ENCODE peak calls at places on chromosomes 3 and 15, in five cellular contexts. K, V, C, J and P are unnamed samples.

GRCh38 chr15:83734487-83734886 is 80.6 kb downstream of the ADAMTSL3 start:
- DNase-seq in K (no peak), V (no peak), C (no peak), J (no peak), P (no peak)

GRCh38 chr3:134827213-134827612 is 32.2 kb downstream of the EPHB1 start:
- DNase-seq in K (no peak), V (no peak), C (no peak), J (no peak), P (no peak)

GRCh38 chr3:17424137-17424536 is 318.3 kb downstream of the TBC1D5 start:
- DNase-seq in K (no peak), V (peak), C (no peak), J (no peak), P (no peak)

GRCh38 chr3:64863811-64864210 is 176.0 kb upstream of the ADAMTS9 start:
- DNase-seq in K (no peak), V (no peak), C (no peak), J (no peak), P (no peak)

GRCh38 chr15:46636220-46636619 is 1001.4 kb downstream of the SQOR start:
- DNase-seq in K (no peak), V (no peak), C (no peak), J (no peak), P (no peak)

GRCh38 chr3:147616998-147617619 is 207.9 kb downstream of the ZIC1 start:
- DNase-seq in K (peak), V (no peak), C (no peak), J (no peak), P (no peak)

GRCh38 chr15:57086857-57087427 is 168.5 kb downstream of the TCF12 start:
- DNase-seq in K (no peak), V (no peak), C (no peak), J (no peak), P (no peak)

GRCh38 chr15:32998979-32999677 is 195.4 kb downstream of the FMN1 start:
- DNase-seq in K (no peak), V (peak), C (no peak), J (no peak), P (no peak)

GRCh38 chr3:134404366-134404885 is 30.2 kb upstream of the AMOTL2 start:
- DNase-seq in K (no peak), V (no peak), C (no peak), J (no peak), P (no peak)

GRCh38 chr15:89472785-89473256 is 23.6 kb downstream of the RHCG start:
- DNase-seq in K (peak), V (peak), C (no peak), J (peak), P (no peak)

GRCh38 chr3:125072749-125073404 is 17.1 kb upstream of the HEG1 start:
- DNase-seq in K (no peak), V (no peak), C (no peak), J (no peak), P (no peak)

GRCh38 chr15:58590236-58590635 is 158.4 kb downstream of the LIPC start:
- DNase-seq in K (no peak), V (no peak), C (no peak), J (no peak), P (no peak)

GRCh38 chr3:8658326-8659212 is 14.0 kb upstream of the SSUH2 start:
- DNase-seq in K (peak), V (peak), C (peak), J (no peak), P (peak)

GRCh38 chr3:55888282-55888855 is 401.3 kb upstream of the WNT5A start:
- DNase-seq in K (no peak), V (peak), C (no peak), J (no peak), P (no peak)

GRCh38 chr3:74434406-74434805 is 180.1 kb downstream of the CNTN3 start:
- DNase-seq in K (no peak), V (no peak), C (no peak), J (no peak), P (no peak)

GRCh38 chr15:42053914-42054313 is 33.1 kb upstream of the PLA2G4E start:
- DNase-seq in K (no peak), V (peak), C (peak), J (no peak), P (peak)

GRCh38 chr3:64763980-64764379 is 76.2 kb upstream of the ADAMTS9 start:
- DNase-seq in K (no peak), V (no peak), C (no peak), J (no peak), P (no peak)

GRCh38 chr3:59192473-59192872 is 142.6 kb upstream of the CFAP20DC start:
- DNase-seq in K (peak), V (no peak), C (no peak), J (peak), P (no peak)

GRCh38 chr15:74783072-74783807 is 1.4 kb downstream of the CSK start:
- DNase-seq in K (peak), V (peak), C (no peak), J (no peak), P (no peak)

GRCh38 chr3:114389156-114389555 is 95.3 kb downstream of the TIGIT start:
- DNase-seq in K (no peak), V (no peak), C (no peak), J (no peak), P (no peak)

GRCh38 chr15:89436560-89437311 is 59.6 kb downstream of the RHCG start:
- DNase-seq in K (no peak), V (no peak), C (no peak), J (peak), P (no peak)

GRCh38 chr3:186583820-186584219 is 13.3 kb downstream of the DNAJB11 start:
- DNase-seq in K (no peak), V (no peak), C (no peak), J (no peak), P (no peak)

GRCh38 chr15:26083457-26084350 is 220.6 kb upstream of the ATP10A start:
- DNase-seq in K (no peak), V (no peak), C (no peak), J (no peak), P (no peak)

GRCh38 chr3:57956119-57956832 is 51.9 kb upstream of the FLNB start:
- DNase-seq in K (no peak), V (no peak), C (no peak), J (no peak), P (no peak)

GRCh38 chr3:106678657-106679390 is 698.4 kb upstream of the CCDC54 start:
- DNase-seq in K (no peak), V (no peak), C (no peak), J (no peak), P (no peak)

GRCh38 chr3:150252462-150252861 is 155.6 kb upstream of the TSC22D2 start:
- DNase-seq in K (no peak), V (no peak), C (no peak), J (no peak), P (no peak)

GRCh38 chr3:59818033-59818936 is 768.5 kb upstream of the CFAP20DC start:
- DNase-seq in K (peak), V (peak), C (peak), J (peak), P (peak)

GRCh38 chr15:28879551-28879950 is 6.2 kb upstream of the APBA2 start:
- DNase-seq in K (no peak), V (no peak), C (no peak), J (no peak), P (no peak)

GRCh38 chr3:73774645-73775044 is 149.9 kb upstream of the PDZRN3 start:
- DNase-seq in K (no peak), V (no peak), C (no peak), J (no peak), P (no peak)

GRCh38 chr15:85831415-85832113 is 36.8 kb upstream of the KLHL25 start:
- DNase-seq in K (peak), V (peak), C (no peak), J (peak), P (peak)

GRCh38 chr15:67091073-67091965 is 25.9 kb downstream of the SMAD3 start:
- DNase-seq in K (peak), V (peak), C (no peak), J (peak), P (no peak)

GRCh38 chr3:51163051-51163450 is 222.0 kb upstream of the MANF start:
- DNase-seq in K (no peak), V (no peak), C (no peak), J (no peak), P (no peak)

GRCh38 chr3:53254190-53254809 is 1.5 kb downstream of the TKT start:
- DNase-seq in K (peak), V (no peak), C (no peak), J (no peak), P (no peak)

GRCh38 chr15:93088200-93088980 is 621 bp downstream of the RGMA start:
- DNase-seq in K (no peak), V (peak), C (no peak), J (no peak), P (no peak)

GRCh38 chr3:30303770-30304169 is 302.6 kb upstream of the TGFBR2 start:
- DNase-seq in K (no peak), V (no peak), C (no peak), J (no peak), P (no peak)